ENCODE peak calls at places on chromosomes 13 and 19, in six cellular contexts. A is SK-N-SH, K is Panc1, W is sigmoid colon, R is suprapubic skin, Y is stomach. U is an unnamed sample. For H3K9me3, the result is how much of the 10 kb centered on the place peaks cover.

GRCh38 chr19:42412223-42412622 is 15.0 kb downstream of the LIPE start:
- DNase-seq in R (no peak), W (no peak), K (no peak), Y (no peak), A (peak), U (no peak)

GRCh38 chr13:99648905-99649304 is 147.6 kb downstream of the TM9SF2 start:
- DNase-seq in W (no peak), Y (no peak), K (no peak), A (no peak), R (no peak), U (no peak)

GRCh38 chr19:995051-995827 is 5.0 kb upstream of the GRIN3B start:
- DNase-seq in K (no peak), R (no peak), A (no peak), Y (no peak), W (no peak), U (no peak)

GRCh38 chr19:58466760-58467589 is at the start of gene ZNF324:
- DNase-seq in W (peak), A (peak), R (peak), K (peak), Y (peak), U (peak)

GRCh38 chr13:106490887-106491321 is 44.6 kb downstream of the EFNB2 start:
- DNase-seq in R (no peak), A (no peak), W (no peak), Y (no peak), K (no peak), U (no peak)

GRCh38 chr13:51502206-51502651 is 49.4 kb upstream of the INTS6 start:
- DNase-seq in A (no peak), K (no peak), Y (no peak), W (no peak), R (no peak), U (no peak)

GRCh38 chr19:5955638-5955935 is 22.4 kb downstream of the RANBP3 start:
- DNase-seq in W (no peak), K (no peak), R (no peak), Y (no peak), A (no peak), U (no peak)

GRCh38 chr19:48152552-48152951 is 17.6 kb downstream of the LIG1 start:
- DNase-seq in R (no peak), W (peak), Y (peak), A (peak), K (no peak), U (peak)

GRCh38 chr19:7781157-7781556 is 18.1 kb downstream of the CLEC4M start:
- DNase-seq in A (no peak), R (no peak), W (no peak), K (no peak), Y (no peak), U (peak)

GRCh38 chr13:24280722-24281121 is 28.7 kb upstream of the C1QTNF9 start:
- DNase-seq in K (no peak), A (no peak), W (no peak), Y (peak), R (no peak), U (no peak)

GRCh38 chr19:46201413-46202310 is 27.9 kb upstream of the IGFL1 start:
- DNase-seq in W (no peak), R (no peak), K (no peak), Y (no peak), A (no peak), U (no peak)

GRCh38 chr13:73602295-73602694 is 531.9 kb downstream of the KLF12 start:
- DNase-seq in K (no peak), A (no peak), R (no peak), Y (no peak), W (no peak), U (no peak)

GRCh38 chr13:32318072-32318471 is 2.8 kb downstream of the BRCA2 start:
- DNase-seq in W (no peak), Y (no peak), R (no peak), K (no peak), A (no peak), U (no peak)

GRCh38 chr13:37326319-37326718 is 220.9 kb upstream of the CSNK1A1L start:
- DNase-seq in K (no peak), W (no peak), Y (no peak), R (no peak), A (no peak), U (no peak)

GRCh38 chr19:11096210-11096841 is 7.1 kb downstream of the LDLR start:
- DNase-seq in Y (no peak), R (no peak), W (peak), K (no peak), A (no peak), U (no peak)

GRCh38 chr13:92994056-92994455 is 232.6 kb upstream of the GPC6 start:
- DNase-seq in R (no peak), Y (no peak), W (no peak), A (no peak), K (no peak), U (no peak)

GRCh38 chr13:97125051-97125809 is 96.9 kb upstream of the MBNL2 start:
- DNase-seq in R (peak), A (peak), W (peak), Y (no peak), K (no peak), U (no peak)

GRCh38 chr19:43534811-43535761 is 2.1 kb downstream of the ZNF575 start:
- DNase-seq in W (peak), R (peak), Y (peak), A (peak), K (no peak), U (peak)

GRCh38 chr19:29245221-29245620 is 32.3 kb upstream of the UQCRFS1 start:
- DNase-seq in K (no peak), W (no peak), Y (no peak), R (no peak), A (no peak), U (no peak)

GRCh38 chr13:106835477-106835876 is 267.5 kb upstream of the ARGLU1 start:
- DNase-seq in Y (no peak), W (no peak), A (no peak), R (no peak), K (no peak), U (no peak)

GRCh38 chr13:113474179-113474578 is 16.3 kb downstream of the DCUN1D2 start:
- DNase-seq in W (no peak), A (no peak), Y (no peak), K (no peak), R (no peak), U (no peak)

GRCh38 chr13:28046981-28047380 is 53.4 kb downstream of the FLT3 start:
- DNase-seq in Y (no peak), W (no peak), R (no peak), A (no peak), K (no peak), U (no peak)

GRCh38 chr19:49579947-49580263 is 451 bp downstream of the NOSIP start:
- DNase-seq in A (peak), W (no peak), Y (no peak), K (no peak), R (no peak), U (no peak)

GRCh38 chr13:94886191-94886590 is 173.8 kb upstream of the SOX21 start:
- DNase-seq in W (no peak), K (no peak), A (no peak), Y (no peak), R (no peak), U (no peak)

GRCh38 chr13:30870049-30870884 is 35.8 kb upstream of the MEDAG start:
- DNase-seq in R (peak), A (no peak), W (peak), K (no peak), Y (peak), U (no peak)

GRCh38 chr13:20416223-20416622 is 109.4 kb downstream of the CRYL1 start:
- DNase-seq in W (no peak), A (no peak), R (no peak), Y (no peak), K (no peak), U (no peak)

GRCh38 chr19:47351545-47351944 is 2.4 kb downstream of the DHX34 start:
- DNase-seq in A (peak), Y (no peak), R (no peak), W (no peak), K (no peak), U (no peak)

GRCh38 chr13:108915095-108915633 is 285.8 kb downstream of the MYO16 start:
- DNase-seq in K (no peak), W (no peak), Y (no peak), A (peak), R (no peak), U (no peak)

GRCh38 chr13:21671793-21672680 is 1.2 kb downstream of the FGF9 start:
- DNase-seq in R (no peak), A (peak), W (no peak), Y (no peak), K (no peak), U (no peak)

GRCh38 chr13:51961493-51962403 is 49.5 kb downstream of the ATP7B start:
- DNase-seq in W (no peak), K (no peak), A (no peak), R (no peak), Y (no peak), U (no peak)

GRCh38 chr13:44300895-44301638 is 72.6 kb upstream of the SERP2 start:
- DNase-seq in W (peak), Y (peak), K (no peak), A (no peak), R (no peak), U (no peak)

GRCh38 chr13:76882431-76882830 is 3.8 kb downstream of the KCTD12 start:
- DNase-seq in Y (no peak), K (no peak), W (no peak), R (peak), A (no peak), U (no peak)

GRCh38 chr19:38661996-38662395 is 14.5 kb downstream of the ACTN4 start:
- DNase-seq in Y (peak), W (no peak), K (no peak), A (no peak), R (no peak), U (no peak)

GRCh38 chr19:39428309-39429112 is 7.2 kb downstream of the RPS16 start:
- DNase-seq in A (no peak), W (peak), R (no peak), Y (peak), K (peak), U (peak)

GRCh38 chr19:11673608-11674041 is 65.1 kb downstream of the ZNF823 start:
- DNase-seq in W (peak), K (no peak), A (no peak), Y (peak), R (no peak), U (peak)

GRCh38 chr13:53100394-53101063 is 71.9 kb downstream of the OLFM4 start:
- DNase-seq in W (no peak), K (no peak), A (no peak), R (no peak), Y (no peak), U (peak)

GRCh38 chr19:35845215-35846037 is 6.9 kb downstream of the NPHS1 start:
- DNase-seq in A (peak), K (no peak), Y (no peak), W (no peak), R (no peak), U (peak)

DNA sequence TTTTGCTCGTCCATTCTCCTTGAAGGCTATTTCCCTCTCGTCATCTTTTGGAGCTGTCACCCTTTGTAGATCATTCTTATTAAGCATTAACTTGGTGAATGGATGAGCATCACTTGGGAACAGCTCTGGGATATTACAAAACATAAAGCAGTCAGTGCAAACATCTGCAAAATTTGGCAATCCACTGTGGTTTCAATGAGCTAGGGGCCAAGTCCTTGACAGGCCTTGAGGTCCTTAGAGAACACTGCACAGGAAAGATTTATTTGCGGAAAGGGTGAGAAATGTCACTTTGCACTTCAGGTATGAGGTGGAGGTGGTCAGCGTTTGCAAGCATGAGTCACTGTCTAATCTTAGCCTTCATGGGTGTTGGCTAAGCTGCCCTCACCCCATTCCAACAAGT is 239.7 kb upstream of the MAB21L1 start:
- DNase-seq in A (no peak), R (no peak), Y (no peak), K (no peak), W (peak), U (no peak)
- TF ChIP-seq POLR2AphosphoS5 in A (no peak), R (no peak), Y (no peak), K (no peak), W (no peak), U (no peak)

DNA sequence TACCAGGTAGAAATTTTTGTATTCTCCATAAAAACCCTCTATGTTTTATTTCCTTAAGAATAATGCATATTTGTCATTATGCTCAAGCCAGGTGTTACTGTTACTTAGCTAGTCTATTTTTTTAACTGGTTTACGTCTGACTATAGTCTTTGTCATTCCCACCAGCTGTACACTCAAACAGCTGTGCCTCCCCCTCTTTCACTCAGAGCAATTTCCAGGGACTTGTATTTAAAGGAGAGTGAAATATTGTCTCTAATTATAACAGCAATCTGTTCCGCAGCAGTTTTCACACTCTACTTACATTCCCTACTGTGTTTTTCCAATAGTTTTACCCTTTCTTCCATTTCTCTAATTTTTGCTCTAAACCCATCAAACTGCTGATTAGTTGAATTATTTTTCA is 813.6 kb upstream of the MIR17HG start:
- DNase-seq in A (no peak), W (no peak), R (no peak), Y (no peak), K (no peak), U (no peak)
- H3K27ac ChIP-seq in A (no peak), W (no peak), R (no peak), Y (no peak), K (no peak), U (no peak)

GRCh38 chr13:18960637-18961227 is 220.9 kb downstream of the TUBA3C start:
- DNase-seq in W (no peak), Y (no peak), K (no peak), R (no peak), A (no peak), U (no peak)
- H3K9me3 ChIP-seq in W (under half), Y (under half), K (under half), R (under half), A (under half), U (under half)

GRCh38 chr13:111343186-111343805 is 22.9 kb downstream of the TEX29 start:
- DNase-seq in K (no peak), Y (no peak), A (no peak), W (no peak), R (no peak), U (no peak)

GRCh38 chr13:111341886-111342285 is 21.4 kb downstream of the TEX29 start:
- DNase-seq in W (no peak), K (no peak), R (no peak), Y (no peak), A (no peak), U (no peak)

GRCh38 chr13:111345682-111346081 is 25.2 kb downstream of the TEX29 start:
- DNase-seq in W (no peak), K (no peak), R (no peak), Y (no peak), A (no peak), U (no peak)

GRCh38 chr13:111344471-111345191 is 24.2 kb downstream of the TEX29 start:
- DNase-seq in W (no peak), A (no peak), R (no peak), Y (peak), K (no peak), U (no peak)

GRCh38 chr13:111342716-111343115 is 22.3 kb downstream of the TEX29 start:
- DNase-seq in W (no peak), K (no peak), R (no peak), A (no peak), Y (no peak), U (no peak)
- TF ChIP-seq POLR2AphosphoS5 in W (no peak), K (no peak), R (no peak), A (no peak), Y (no peak), U (no peak)

GRCh38 chr19:37511186-37511585 is 4.4 kb downstream of the ZNF793 start:
- DNase-seq in A (no peak), W (no peak), Y (no peak), R (no peak), K (no peak), U (no peak)

GRCh38 chr19:37506387-37507166 is at the start of gene ZNF793:
- DNase-seq in K (peak), R (peak), Y (peak), A (peak), W (peak), U (peak)

GRCh38 chr19:37511821-37512220 is 5.1 kb downstream of the ZNF793 start:
- DNase-seq in R (no peak), Y (no peak), K (no peak), W (no peak), A (no peak), U (no peak)

GRCh38 chr19:37505958-37506386 is 767 bp upstream of the ZNF793 start:
- DNase-seq in A (no peak), W (no peak), R (no peak), Y (no peak), K (peak), U (no peak)

GRCh38 chr19:37507167-37507464 is 377 bp downstream of the ZNF793 start:
- DNase-seq in A (no peak), K (no peak), W (no peak), Y (no peak), R (no peak), U (no peak)
- H3K27ac ChIP-seq in A (peak), K (peak), W (peak), Y (peak), R (peak), U (peak)

GRCh38 chr19:9531933-9532332 is 6.5 kb downstream of the ZNF426 start:
- DNase-seq in R (no peak), Y (no peak), A (no peak), W (no peak), K (no peak), U (no peak)
- H3K9me3 ChIP-seq in R (half or more), Y (half or more), A (under half), W (half or more), K (under half), U (half or more)

DNA sequence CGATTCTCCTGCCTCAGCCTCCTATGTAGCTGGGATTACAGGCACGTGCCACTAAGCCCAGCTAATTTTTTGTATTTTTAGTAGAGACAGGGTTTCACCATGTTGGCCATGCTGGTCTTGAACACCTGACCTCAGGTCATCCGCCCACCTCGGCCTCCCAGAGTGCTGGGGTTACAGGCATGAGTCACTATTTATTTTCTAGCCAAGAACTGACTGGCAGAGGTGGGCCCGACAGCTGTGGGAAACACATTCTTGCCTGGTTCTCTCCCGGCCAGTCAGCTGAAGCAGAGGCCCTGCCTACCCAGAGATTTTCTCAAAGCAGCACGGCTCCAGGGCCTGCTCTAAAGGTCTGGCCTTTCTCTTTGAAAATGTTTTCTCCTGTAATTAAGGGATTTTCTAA is 108.0 kb downstream of the KCTD15 start:
- DNase-seq in A (peak), Y (no peak), R (no peak), W (no peak), K (no peak), U (no peak)
- TF ChIP-seq POLR2AphosphoS5 in A (no peak), Y (peak), R (no peak), W (no peak), K (no peak), U (no peak)

GRCh38 chr19:16319466-16319865 is 5.2 kb upstream of the KLF2 start:
- DNase-seq in R (no peak), A (no peak), W (no peak), Y (no peak), K (no peak), U (no peak)

GRCh38 chr19:16316506-16316882 is 8.1 kb upstream of the KLF2 start:
- DNase-seq in Y (no peak), K (no peak), A (no peak), R (no peak), W (no peak), U (no peak)

GRCh38 chr19:16320987-16321386 is 3.6 kb upstream of the KLF2 start:
- DNase-seq in Y (no peak), A (no peak), W (no peak), K (no peak), R (no peak), U (no peak)

DNA sequence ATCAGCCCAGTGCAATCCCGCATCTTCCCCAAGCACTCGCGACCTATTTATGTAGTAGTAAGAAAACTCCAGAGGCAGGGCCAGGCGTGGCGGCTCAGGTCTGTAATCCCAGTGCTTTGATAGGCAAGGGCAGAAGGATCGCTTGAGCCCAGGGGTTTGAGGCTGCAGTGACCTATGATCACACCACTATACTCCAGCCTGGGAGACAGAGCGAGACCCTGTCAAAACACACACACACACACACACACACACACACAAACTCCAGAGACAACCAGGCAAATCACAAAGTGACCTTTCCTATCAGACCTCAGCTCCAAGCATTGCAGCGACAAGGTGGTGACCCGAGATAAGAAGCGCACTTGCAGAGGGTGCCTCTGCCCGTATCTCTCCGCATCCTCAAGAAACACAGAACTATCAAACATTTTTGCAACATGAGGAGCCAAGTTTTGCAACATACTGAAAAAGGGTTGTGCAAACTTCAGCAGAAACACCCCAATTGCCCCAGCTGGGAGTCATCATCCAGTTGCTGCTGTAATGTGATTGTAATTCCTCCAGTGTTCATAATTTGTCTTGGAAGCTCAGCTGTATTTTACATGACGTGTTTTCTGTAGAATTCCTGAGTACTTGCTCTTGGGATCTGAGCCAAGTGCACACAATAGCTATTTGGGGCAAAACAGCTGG is 8.7 kb upstream of the KLF2 start:
- DNase-seq in K (no peak), W (peak), A (no peak), Y (no peak), R (peak), U (no peak)
- H3K27ac ChIP-seq in K (no peak), W (peak), A (no peak), Y (peak), R (peak), U (peak)

GRCh38 chr13:111627596-111627995 is 307.2 kb downstream of the TEX29 start:
- DNase-seq in R (no peak), K (no peak), A (no peak), W (peak), Y (no peak), U (no peak)
- H3K9me3 ChIP-seq in R (under half), K (under half), A (under half), W (under half), Y (under half), U (under half)

GRCh38 chr19:19627716-19628498 is at the start of gene LPAR2:
- DNase-seq in W (no peak), K (no peak), R (no peak), Y (peak), A (peak), U (peak)
- TF ChIP-seq POLR2AphosphoS5 in W (no peak), K (peak), R (no peak), Y (peak), A (no peak), U (peak)

U was measured in spleen.